ENCODE peak calls at places on chromosomes 5 and 9, in four cellular contexts. H, K, P and Y are unnamed samples.

GRCh38 chr5:143629871-143630658 is 181.9 kb upstream of the HMHB1 start:
- DNase-seq in H (no peak), K (no peak), P (no peak), Y (no peak)

GRCh38 chr9:114216081-114216480 is 60.7 kb downstream of the COL27A1 start:
- DNase-seq in H (peak; percentile 76), K (no peak), P (no peak), Y (peak; percentile 74)

GRCh38 chr5:16857635-16858034 is 78.5 kb downstream of the MYO10 start:
- DNase-seq in H (no peak), K (no peak), P (no peak), Y (no peak)

GRCh38 chr9:17509698-17510097 is 69.2 kb upstream of the SH3GL2 start:
- DNase-seq in H (no peak), K (no peak), P (no peak), Y (no peak)

GRCh38 chr5:174120436-174120835 is 74.9 kb downstream of the NSG2 start:
- DNase-seq in H (no peak), K (no peak), P (no peak), Y (no peak)

GRCh38 chr5:115856936-115857524 is 15.3 kb downstream of the AP3S1 start:
- DNase-seq in H (no peak), K (no peak), P (peak; percentile 25), Y (no peak)

GRCh38 chr5:139961435-139962157 is 81.5 kb downstream of the NRG2 start:
- DNase-seq in H (no peak), K (peak; percentile 36), P (no peak), Y (no peak)

GRCh38 chr5:84197542-84197941 is 187.1 kb downstream of the EDIL3 start:
- DNase-seq in H (no peak), K (no peak), P (no peak), Y (no peak)

GRCh38 chr5:152688561-152689274 is 283.6 kb upstream of the NMUR2 start:
- DNase-seq in H (peak; percentile 54), K (no peak), P (peak; percentile 63), Y (peak; percentile 61)

GRCh38 chr5:141508440-141508807 is 19.5 kb downstream of the PCDHGC5 start:
- DNase-seq in H (peak; percentile 57), K (no peak), P (no peak), Y (no peak)

GRCh38 chr5:117954341-117954740 is 1034.0 kb downstream of the DTWD2 start:
- DNase-seq in H (no peak), K (no peak), P (no peak), Y (no peak)

GRCh38 chr9:83346655-83347393 is 191.4 kb downstream of the FRMD3 start:
- DNase-seq in H (no peak), K (no peak), P (no peak), Y (no peak)

GRCh38 chr9:135502873-135503321 is 2.4 kb downstream of the MRPS2 start:
- DNase-seq in H (no peak), K (no peak), P (no peak), Y (no peak)

GRCh38 chr5:1412163-1412562 is 33.1 kb downstream of the SLC6A3 start:
- DNase-seq in H (peak; percentile 19), K (no peak), P (no peak), Y (no peak)

GRCh38 chr5:173302546-173303155 is 25.6 kb downstream of the STC2 start:
- DNase-seq in H (no peak), K (no peak), P (peak; percentile 28), Y (no peak)